ENCODE peak calls at places on chromosome 19, in five cellular contexts. Q is CD8-positive, alpha-beta T cell; H is CD4-positive, CD25-positive, alpha-beta regulatory T cell; M is RWPE1; I is HT1080. B is an unnamed sample.
A peak's percentile ranks its signal among the peaks of the same experiment; 100 is the strongest.

GRCh38 chr19:44051654-44052402 is at the start of gene ZNF223:
- DNase-seq in M (peak; percentile 94), I (peak; percentile 93), H (peak; percentile 25), Q (peak; percentile 9), B (peak; percentile 40)

GRCh38 chr19:2123682-2124387 is 27.1 kb downstream of the IZUMO4 start:
- DNase-seq in H (no peak), I (no peak), Q (no peak), M (peak; percentile 11), B (no peak)

GRCh38 chr19:41194157-41194552 is 1.1 kb downstream of the CYP2S1 start:
- DNase-seq in H (no peak), Q (no peak), I (no peak), M (no peak), B (no peak)

GRCh38 chr19:39824143-39825092 is 9.5 kb downstream of the DYRK1B start:
- DNase-seq in M (peak; percentile 88), I (no peak), H (peak; percentile 88), Q (peak; percentile 76), B (peak; percentile 95)

GRCh38 chr19:10363789-10364281 is 16.5 kb downstream of the TYK2 start:
- DNase-seq in Q (no peak), I (no peak), H (no peak), M (no peak), B (no peak)

GRCh38 chr19:33323093-33323820 is 20.9 kb upstream of the CEBPA start:
- DNase-seq in M (no peak), Q (no peak), H (no peak), I (no peak), B (no peak)

GRCh38 chr19:5621311-5621944 is 1.1 kb downstream of the SAFB2 start:
- DNase-seq in M (no peak), Q (no peak), I (no peak), H (no peak), B (no peak)

GRCh38 chr19:58575183-58576041 is 2.3 kb upstream of the MZF1 start:
- DNase-seq in M (peak; percentile 83), I (peak; percentile 95), Q (no peak), H (peak; percentile 75), B (peak; percentile 76)

GRCh38 chr19:45446295-45446694 is 21.5 kb upstream of the FOSB start:
- DNase-seq in M (no peak), H (no peak), Q (no peak), I (peak; percentile 50), B (no peak)

GRCh38 chr19:4376991-4377781 is 23.2 kb downstream of the SH3GL1 start:
- DNase-seq in Q (no peak), M (no peak), I (peak; percentile 72), H (no peak), B (no peak)

GRCh38 chr19:44677019-44677809 is 5.9 kb downstream of the CEACAM19 start:
- DNase-seq in H (no peak), I (peak; percentile 73), Q (no peak), M (peak; percentile 55), B (no peak)

GRCh38 chr19:17358395-17358794 is 18.7 kb downstream of the PLVAP start:
- DNase-seq in Q (no peak), M (no peak), H (no peak), I (peak; percentile 79), B (no peak)

GRCh38 chr19:50906217-50906616 is 5.0 kb downstream of the KLK4 start:
- DNase-seq in M (no peak), I (no peak), H (no peak), Q (no peak), B (peak; percentile 5)

GRCh38 chr19:17244618-17245534 is 843 bp downstream of the NR2F6 start:
- DNase-seq in I (no peak), Q (no peak), M (no peak), H (no peak), B (no peak)

GRCh38 chr19:16613841-16614240 is 14.2 kb downstream of the MED26 start:
- DNase-seq in M (no peak), I (no peak), Q (no peak), H (no peak), B (no peak)

GRCh38 chr19:3835055-3835435 is 33.8 kb downstream of the ZFR2 start:
- DNase-seq in M (no peak), H (no peak), Q (no peak), I (no peak), B (no peak)

GRCh38 chr19:55197531-55197930 is 11.8 kb downstream of the PTPRH start:
- DNase-seq in H (no peak), I (no peak), M (no peak), Q (no peak), B (no peak)

GRCh38 chr19:46892252-46893179 is 31.7 kb downstream of the ARHGAP35 start:
- DNase-seq in I (no peak), Q (no peak), H (no peak), M (no peak), B (no peak)

GRCh38 chr19:2251577-2252480 is 2.7 kb downstream of the AMH start:
- DNase-seq in M (no peak), Q (no peak), H (peak; percentile 33), I (no peak), B (no peak)

GRCh38 chr19:44512326-44513298 is 12.3 kb upstream of the ZNF180 start:
- DNase-seq in I (peak; percentile 37), M (peak; percentile 57), H (no peak), Q (no peak), B (no peak)

GRCh38 chr19:3114018-3114726 is 20.0 kb downstream of the GNA11 start:
- DNase-seq in I (no peak), Q (no peak), H (no peak), M (no peak), B (no peak)

GRCh38 chr19:35269425-35270117 is 809 bp downstream of the USF2 start:
- DNase-seq in Q (peak; percentile 57), H (peak; percentile 76), M (peak; percentile 78), I (peak; percentile 79), B (peak; percentile 70)

GRCh38 chr19:36136975-36137686 is 2.7 kb upstream of the CAPNS1 start:
- DNase-seq in Q (no peak), H (no peak), M (peak; percentile 91), I (peak; percentile 86), B (no peak)

GRCh38 chr19:5989388-5990074 is 11.6 kb upstream of the RANBP3 start:
- DNase-seq in Q (no peak), I (no peak), M (no peak), H (no peak), B (no peak)

GRCh38 chr19:47521473-47522180 is 6.8 kb upstream of the NAPA start:
- DNase-seq in M (no peak), Q (no peak), I (no peak), H (no peak), B (no peak)

GRCh38 chr19:47221080-47221841 is 9.7 kb downstream of the BBC3 start:
- DNase-seq in Q (no peak), I (no peak), H (no peak), M (no peak), B (no peak)

GRCh38 chr19:36047835-36048234 is 6.2 kb downstream of the THAP8 start:
- DNase-seq in M (no peak), H (no peak), I (no peak), Q (no peak), B (no peak)

GRCh38 chr19:9847087-9847671 is 12.1 kb downstream of the PIN1 start:
- DNase-seq in I (peak; percentile 90), Q (no peak), M (peak; percentile 80), H (no peak), B (no peak)